ENCODE peak calls at places on chromosomes 6 and 20, in nine cellular contexts. V is heart right ventricle; G is substantia nigra; L is B cell; P is stimulated activated CD4-positive, alpha-beta T cell treated with anti-CD3 and anti-CD28 coated beads, Interleukin-1b, Interleukin-23, amount 100 ng/mL, for 4 hours; W is effector CD4-positive, alpha-beta T cell; C is BE2C; I is fibroblast of pulmonary artery; O is choroid plexus epithelial cell. K is an unnamed sample.

GRCh38 chr6:155654474-155654873 is 198.8 kb upstream of the NOX3 start:
- DNase-seq in V (no peak), G (no peak), L (no peak), P (no peak), W (no peak), C (no peak), I (no peak), O (no peak), K (no peak)

GRCh38 chr6:7343546-7344475 is 30.8 kb upstream of the SSR1 start:
- DNase-seq in V (no peak), G (no peak), L (no peak), P (no peak), W (no peak), C (no peak), I (no peak), O (no peak), K (no peak)

GRCh38 chr6:31180500-31180899 is 10.0 kb upstream of the POU5F1 start:
- DNase-seq in V (peak), G (no peak), L (peak), P (no peak), W (no peak), C (peak), I (peak), O (peak), K (peak)

GRCh38 chr6:13355969-13356368 is 27.6 kb upstream of the TBC1D7 start:
- DNase-seq in V (no peak), G (no peak), L (peak), P (peak), W (no peak), C (no peak), I (no peak), O (no peak), K (peak)

GRCh38 chr6:159788757-159789376 is 535 bp downstream of the TCP1 start:
- DNase-seq in V (peak), G (no peak), L (no peak), P (no peak), W (peak), C (peak), I (peak), O (peak), K (peak)

GRCh38 chr20:1125266-1125665 is 6.9 kb downstream of the PSMF1 start:
- DNase-seq in V (no peak), G (no peak), L (no peak), P (no peak), W (no peak), C (no peak), I (no peak), O (no peak), K (no peak)

GRCh38 chr6:125732398-125732797 is 17.0 kb upstream of the HEY2 start:
- DNase-seq in V (no peak), G (no peak), L (no peak), P (no peak), W (no peak), C (no peak), I (no peak), O (no peak), K (no peak)

GRCh38 chr6:160974304-160974771 is 17.2 kb upstream of the MAP3K4 start:
- DNase-seq in V (peak), G (no peak), L (no peak), P (no peak), W (no peak), C (no peak), I (peak), O (peak), K (no peak)

GRCh38 chr6:71454083-71454482 is 165.5 kb downstream of the OGFRL1 start:
- DNase-seq in V (no peak), G (no peak), L (no peak), P (no peak), W (no peak), C (no peak), I (no peak), O (no peak), K (no peak)

GRCh38 chr20:48406462-48407235 is 421.1 kb downstream of the PREX1 start:
- DNase-seq in V (no peak), G (peak), L (no peak), P (no peak), W (no peak), C (no peak), I (no peak), O (no peak), K (no peak)

GRCh38 chr6:75436869-75437268 is 56.7 kb downstream of the FILIP1 start:
- DNase-seq in V (peak), G (no peak), L (no peak), P (no peak), W (no peak), C (no peak), I (no peak), O (no peak), K (no peak)

GRCh38 chr20:10093087-10093591 is 58.4 kb downstream of the ANKEF1 start:
- DNase-seq in V (no peak), G (no peak), L (no peak), P (no peak), W (no peak), C (peak), I (peak), O (peak), K (no peak)

GRCh38 chr20:39903806-39904205 is 785.2 kb downstream of the MAFB start:
- DNase-seq in V (no peak), G (peak), L (no peak), P (no peak), W (no peak), C (no peak), I (no peak), O (no peak), K (no peak)

GRCh38 chr6:14910692-14911547 is 334.9 kb upstream of the JARID2 start:
- DNase-seq in V (peak), G (no peak), L (peak), P (no peak), W (no peak), C (no peak), I (peak), O (peak), K (peak)

GRCh38 chr6:25186919-25187318 is 92.3 kb upstream of the CARMIL1 start:
- DNase-seq in V (no peak), G (no peak), L (no peak), P (no peak), W (no peak), C (no peak), I (no peak), O (no peak), K (no peak)

GRCh38 chr6:17027441-17027840 is 74.4 kb upstream of the STMND1 start:
- DNase-seq in V (no peak), G (no peak), L (no peak), P (no peak), W (no peak), C (no peak), I (no peak), O (no peak), K (no peak)

GRCh38 chr6:1285589-1286340 is 26.1 kb upstream of the FOXQ1 start:
- DNase-seq in V (no peak), G (no peak), L (no peak), P (no peak), W (no peak), C (no peak), I (no peak), O (peak), K (no peak)

GRCh38 chr6:69349776-69350175 is 447.0 kb downstream of the LMBRD1 start:
- DNase-seq in V (peak), G (peak), L (no peak), P (no peak), W (no peak), C (peak), I (no peak), O (no peak), K (no peak)

GRCh38 chr6:140897349-140897748 is 1235.4 kb upstream of the GJE1 start:
- DNase-seq in V (no peak), G (no peak), L (no peak), P (no peak), W (no peak), C (no peak), I (no peak), O (no peak), K (no peak)

GRCh38 chr20:63130654-63131577 is 85.0 kb downstream of the YTHDF1 start:
- DNase-seq in V (no peak), G (no peak), L (no peak), P (no peak), W (no peak), C (no peak), I (no peak), O (no peak), K (no peak)

GRCh38 chr6:117440558-117441525 is 15.1 kb upstream of the ROS1 start:
- DNase-seq in V (no peak), G (no peak), L (no peak), P (no peak), W (no peak), C (no peak), I (peak), O (peak), K (no peak)

GRCh38 chr6:122736166-122736565 is 43.4 kb upstream of the FABP7 start:
- DNase-seq in V (no peak), G (no peak), L (no peak), P (no peak), W (no peak), C (no peak), I (no peak), O (no peak), K (no peak)

GRCh38 chr6:121724576-121724975 is 289.1 kb downstream of the GJA1 start:
- DNase-seq in V (no peak), G (no peak), L (no peak), P (no peak), W (no peak), C (no peak), I (no peak), O (no peak), K (no peak)

GRCh38 chr6:154515808-154516207 is 5.3 kb upstream of the CNKSR3 start:
- DNase-seq in V (no peak), G (no peak), L (no peak), P (no peak), W (no peak), C (no peak), I (peak), O (peak), K (no peak)

GRCh38 chr20:40757087-40757486 is 68.1 kb upstream of the MAFB start:
- DNase-seq in V (no peak), G (no peak), L (peak), P (no peak), W (no peak), C (no peak), I (peak), O (peak), K (no peak)

GRCh38 chr6:30894935-30895334 is 10.6 kb downstream of the DDR1 start:
- DNase-seq in V (no peak), G (no peak), L (no peak), P (no peak), W (no peak), C (no peak), I (no peak), O (no peak), K (no peak)

GRCh38 chr20:9256359-9256758 is 187.5 kb downstream of the PLCB4 start:
- DNase-seq in V (no peak), G (no peak), L (no peak), P (no peak), W (no peak), C (no peak), I (no peak), O (no peak), K (no peak)

GRCh38 chr20:33262658-33263065 is 20.4 kb upstream of the BPIFB1 start:
- DNase-seq in V (peak), G (peak), L (no peak), P (no peak), W (no peak), C (peak), I (peak), O (peak), K (no peak)

GRCh38 chr6:42201382-42201781 is 6.6 kb upstream of the GUCA1B start:
- DNase-seq in V (no peak), G (no peak), L (no peak), P (no peak), W (no peak), C (no peak), I (peak), O (no peak), K (no peak)

GRCh38 chr6:155303361-155303870 is 10.9 kb downstream of the TFB1M start:
- DNase-seq in V (no peak), G (no peak), L (no peak), P (no peak), W (no peak), C (no peak), I (peak), O (peak), K (no peak)

GRCh38 chr6:157022022-157022740 is 245.0 kb downstream of the ARID1B start:
- DNase-seq in V (peak), G (peak), L (peak), P (peak), W (peak), C (peak), I (peak), O (peak), K (peak)

GRCh38 chr6:33886673-33887144 is 82.9 kb upstream of the MLN start:
- DNase-seq in V (peak), G (no peak), L (no peak), P (no peak), W (peak), C (no peak), I (peak), O (peak), K (peak)

GRCh38 chr6:84304881-84305280 is 77.4 kb upstream of the CEP162 start:
- DNase-seq in V (no peak), G (no peak), L (no peak), P (no peak), W (no peak), C (no peak), I (no peak), O (no peak), K (no peak)

GRCh38 chr6:10883312-10884244 is 1.7 kb upstream of the GCM2 start:
- DNase-seq in V (no peak), G (no peak), L (no peak), P (no peak), W (no peak), C (no peak), I (no peak), O (no peak), K (no peak)

GRCh38 chr20:33933469-33933909 is 60.2 kb upstream of the RALY start:
- DNase-seq in V (peak), G (peak), L (no peak), P (peak), W (peak), C (peak), I (peak), O (peak), K (peak)

GRCh38 chr6:47129129-47129528 is 87.0 kb upstream of the ADGRF1 start:
- DNase-seq in V (no peak), G (no peak), L (no peak), P (no peak), W (no peak), C (no peak), I (no peak), O (no peak), K (no peak)